ENCODE peak calls at places on chromosome 20, in six cellular contexts. A is GM03348; Z is stimulated activated naive CD8-positive, alpha-beta T cell treated with anti-CD3 and anti-CD28 coated beads, Interleukin-15, Interleukin-2, amounts not matched to agents 100 U/mL and 50 U/mL, for 24 hours; J is ureter; U is heart left ventricle; C is T-helper 9 cell. H is an unnamed sample.

GRCh38 chr20:47453167-47453782 is 48.4 kb upstream of the NCOA3 start:
- DNase-seq in C (no peak), U (no peak), Z (peak), A (peak), J (no peak), H (no peak)

GRCh38 chr20:25285091-25285647 is 37.3 kb downstream of the PYGB start:
- DNase-seq in Z (no peak), U (peak), J (peak), A (no peak), C (no peak), H (peak)

GRCh38 chr20:4508773-4509172 is 212.9 kb upstream of the PRND start:
- DNase-seq in Z (no peak), U (no peak), A (no peak), J (no peak), C (no peak), H (no peak)

GRCh38 chr20:3710703-3711417 is 1.5 kb downstream of the SIGLEC1 start:
- DNase-seq in Z (peak), C (peak), A (peak), U (peak), J (peak), H (peak)

GRCh38 chr20:57620274-57620990 is at the start of gene ZBP1:
- DNase-seq in C (peak), J (peak), U (peak), Z (peak), A (no peak), H (no peak)

GRCh38 chr20:62776692-62777527 is 19.4 kb upstream of the MRGBP start:
- DNase-seq in J (no peak), C (peak), A (no peak), U (no peak), Z (peak), H (peak)

GRCh38 chr20:3691897-3692296 is 10.1 kb upstream of the ADAM33 start:
- DNase-seq in U (no peak), Z (no peak), C (no peak), J (no peak), A (no peak), H (no peak)

GRCh38 chr20:14127831-14128230 is 132.5 kb downstream of the MACROD2 start:
- DNase-seq in J (no peak), A (no peak), Z (no peak), C (no peak), U (no peak), H (peak)

GRCh38 chr20:19761853-19762252 is 3.8 kb downstream of the RIN2 start:
- DNase-seq in C (no peak), A (no peak), Z (no peak), J (peak), U (no peak), H (no peak)

GRCh38 chr20:13220194-13220856 is 749 bp upstream of the ISM1 start:
- DNase-seq in Z (peak), C (peak), U (no peak), J (peak), A (peak), H (peak)

GRCh38 chr20:41411458-41411857 is 44.8 kb upstream of the EMILIN3 start:
- DNase-seq in A (peak), Z (no peak), J (no peak), C (no peak), U (no peak), H (no peak)

GRCh38 chr20:47118201-47118600 is 223.6 kb downstream of the EYA2 start:
- DNase-seq in C (no peak), A (no peak), J (no peak), Z (no peak), U (no peak), H (peak)

GRCh38 chr20:62758226-62758912 is 37.9 kb upstream of the MRGBP start:
- DNase-seq in Z (no peak), U (peak), J (no peak), A (no peak), C (no peak), H (no peak)

GRCh38 chr20:61861858-61862257 is 203.8 kb downstream of the TAF4 start:
- DNase-seq in U (no peak), A (no peak), J (no peak), C (no peak), Z (no peak), H (no peak)

GRCh38 chr20:16966276-16966880 is 218.2 kb downstream of the OTOR start:
- DNase-seq in J (no peak), U (no peak), Z (no peak), A (no peak), C (no peak), H (peak)

GRCh38 chr20:46111028-46111835 is 6.9 kb upstream of the CD40 start:
- DNase-seq in Z (peak), U (peak), A (no peak), J (no peak), C (no peak), H (no peak)

GRCh38 chr20:58131111-58131510 is 97.3 kb downstream of the ANKRD60 start:
- DNase-seq in J (peak), Z (no peak), C (no peak), A (peak), U (peak), H (peak)

GRCh38 chr20:22795455-22795854 is 211.1 kb upstream of the FOXA2 start:
- DNase-seq in C (no peak), J (no peak), A (no peak), U (no peak), Z (no peak), H (peak)

GRCh38 chr20:16387661-16388060 is 185.6 kb downstream of the KIF16B start:
- DNase-seq in C (no peak), Z (no peak), U (no peak), J (no peak), A (no peak), H (no peak)

GRCh38 chr20:58629213-58629575 is 21.9 kb upstream of the STX16 start:
- DNase-seq in C (no peak), J (no peak), A (no peak), U (no peak), Z (no peak), H (peak)

GRCh38 chr20:58610811-58611210 is 40.3 kb upstream of the STX16 start:
- DNase-seq in C (no peak), J (no peak), A (no peak), Z (no peak), U (no peak), H (no peak)

GRCh38 chr20:53939554-53940355 is 130.6 kb downstream of the BCAS1 start:
- DNase-seq in Z (peak), U (peak), A (peak), C (peak), J (peak), H (peak)

GRCh38 chr20:3580412-3580811 is 82.8 kb downstream of the GFRA4 start:
- DNase-seq in Z (no peak), J (no peak), C (no peak), A (no peak), U (no peak), H (no peak)

GRCh38 chr20:58231678-58232077 is 3.2 kb upstream of the ANKRD60 start:
- DNase-seq in J (no peak), A (no peak), Z (no peak), U (no peak), C (no peak), H (peak)

GRCh38 chr20:16914277-16914676 is 166.1 kb downstream of the OTOR start:
- DNase-seq in C (no peak), Z (no peak), A (no peak), U (no peak), J (no peak), H (no peak)

GRCh38 chr20:1907586-1907985 is 12.4 kb downstream of the SIRPA start:
- DNase-seq in C (no peak), Z (no peak), A (no peak), U (peak), J (no peak), H (no peak)